ENCODE peak calls at places on chromosomes 16 and 17, in ten cellular contexts. Y is GF-D8; L is ovary; H is activated T-helper 1 cell treated with anti-CD3 and anti-CD28 coated beads, Interleukin-2, amount 50 U/mL, for 16 hours; V is mesothelial cell of epicardium; M is stimulated activated CD8-positive, alpha-beta memory T cell treated with anti-CD3 and anti-CD28 coated beads, Interleukin-4, amount 100 ng/mL, for 1 hour; F is nephron progenitor cell; J is neuronal stem cell; N is stimulated activated CD4-positive, alpha-beta T cell treated with anti-CD3 and anti-CD28 coated beads, Interleukin-1b, Interleukin-23, amount 100 ng/mL, for 24 hours; S is lung microvascular endothelial cell. T is an unnamed sample.

GRCh38 chr17:60602385-60602742 is 2.4 kb downstream of the PPM1D start:
- DNase-seq in Y (no peak), L (no peak), H (no peak), V (no peak), M (no peak), F (peak), J (no peak), N (no peak), S (peak), T (no peak)

GRCh38 chr16:89567656-89568594 is 7.4 kb downstream of the RPL13 start:
- DNase-seq in Y (no peak), L (no peak), H (no peak), V (no peak), M (no peak), F (no peak), J (no peak), N (no peak), S (no peak), T (peak)

GRCh38 chr17:14670861-14671260 is 370.0 kb downstream of the HS3ST3B1 start:
- DNase-seq in Y (no peak), L (no peak), H (no peak), V (no peak), M (no peak), F (no peak), J (no peak), N (no peak), S (no peak), T (no peak)

GRCh38 chr17:82121246-82121645 is 23.2 kb upstream of the FASN start:
- DNase-seq in Y (no peak), L (no peak), H (no peak), V (no peak), M (no peak), F (no peak), J (no peak), N (no peak), S (no peak), T (no peak)

GRCh38 chr17:44919885-44920564 is 4.7 kb upstream of the GFAP start:
- DNase-seq in Y (peak), L (peak), H (peak), V (peak), M (peak), F (peak), J (peak), N (no peak), S (peak), T (peak)

GRCh38 chr16:8026450-8026849 is 563.9 kb downstream of the TMEM114 start:
- DNase-seq in Y (no peak), L (no peak), H (no peak), V (no peak), M (no peak), F (peak), J (peak), N (no peak), S (no peak), T (peak)

GRCh38 chr16:10114411-10114810 is 67.8 kb downstream of the GRIN2A start:
- DNase-seq in Y (no peak), L (no peak), H (no peak), V (no peak), M (no peak), F (no peak), J (no peak), N (no peak), S (no peak), T (no peak)

GRCh38 chr17:13888043-13888442 is 181.3 kb upstream of the COX10 start:
- DNase-seq in Y (no peak), L (peak), H (no peak), V (peak), M (no peak), F (no peak), J (no peak), N (no peak), S (no peak), T (no peak)

GRCh38 chr16:57530531-57531252 is 5.7 kb downstream of the CCDC102A start:
- DNase-seq in Y (no peak), L (no peak), H (no peak), V (no peak), M (no peak), F (no peak), J (no peak), N (no peak), S (no peak), T (no peak)

GRCh38 chr17:64174686-64175456 is 44.9 kb upstream of the ERN1 start:
- DNase-seq in Y (no peak), L (no peak), H (no peak), V (no peak), M (no peak), F (no peak), J (no peak), N (no peak), S (peak), T (no peak)

GRCh38 chr16:80804061-80804450 is 342 bp downstream of the CDYL2 start:
- DNase-seq in Y (no peak), L (no peak), H (peak), V (peak), M (no peak), F (no peak), J (peak), N (peak), S (peak), T (no peak)

GRCh38 chr16:81692571-81692970 is 86.5 kb upstream of the PLCG2 start:
- DNase-seq in Y (no peak), L (no peak), H (no peak), V (no peak), M (no peak), F (no peak), J (no peak), N (no peak), S (no peak), T (no peak)

GRCh38 chr16:83856846-83857245 is 42.1 kb upstream of the MLYCD start:
- DNase-seq in Y (no peak), L (no peak), H (no peak), V (no peak), M (no peak), F (no peak), J (no peak), N (no peak), S (no peak), T (no peak)

GRCh38 chr16:81718637-81719036 is 60.5 kb upstream of the PLCG2 start:
- DNase-seq in Y (peak), L (no peak), H (no peak), V (no peak), M (no peak), F (no peak), J (no peak), N (no peak), S (no peak), T (no peak)

GRCh38 chr17:81398855-81399451 is 3.7 kb downstream of the BAHCC1 start:
- DNase-seq in Y (no peak), L (no peak), H (no peak), V (no peak), M (no peak), F (peak), J (no peak), N (no peak), S (peak), T (no peak)

GRCh38 chr16:73230651-73231050 is 182.7 kb upstream of the ZFHX3 start:
- DNase-seq in Y (no peak), L (no peak), H (no peak), V (no peak), M (no peak), F (no peak), J (no peak), N (no peak), S (no peak), T (no peak)

GRCh38 chr16:50548659-50549560 is 714 bp downstream of the NKD1 start:
- DNase-seq in Y (no peak), L (peak), H (no peak), V (no peak), M (no peak), F (peak), J (peak), N (no peak), S (peak), T (no peak)

GRCh38 chr17:51298508-51299371 is 38.4 kb downstream of the UTP18 start:
- DNase-seq in Y (no peak), L (no peak), H (no peak), V (no peak), M (no peak), F (no peak), J (peak), N (no peak), S (peak), T (peak)

GRCh38 chr17:60039096-60039495 is 39.6 kb downstream of the HEATR6 start:
- DNase-seq in Y (no peak), L (no peak), H (no peak), V (no peak), M (no peak), F (no peak), J (no peak), N (no peak), S (no peak), T (no peak)

T was measured in Caco-2.